ENCODE peak calls at places on chromosomes 3 and 15, in four cellular contexts. One of them, this sample, is unnamed.

GRCh38 chr3:37453393-37454391 is 279.3 kb upstream of the LRRFIP2 start:
- DNase-seq in AG09319: no peak
- DNase-seq in hepatocyte: peak; percentile 76
- DNase-seq in glutamatergic neuron: peak; percentile 74
- DNase-seq in this sample: peak; percentile 67

GRCh38 chr15:33864360-33865075 is 103.8 kb upstream of the CHRM5 start:
- DNase-seq in AG09319: no peak
- DNase-seq in hepatocyte: no peak
- DNase-seq in glutamatergic neuron: no peak
- DNase-seq in this sample: no peak

GRCh38 chr15:79724312-79724711 is 172.5 kb downstream of the MTHFS start:
- DNase-seq in AG09319: no peak
- DNase-seq in hepatocyte: no peak
- DNase-seq in glutamatergic neuron: no peak
- DNase-seq in this sample: no peak

GRCh38 chr3:15460891-15461524 is 33.6 kb downstream of the EAF1 start:
- DNase-seq in AG09319: no peak
- DNase-seq in hepatocyte: no peak
- DNase-seq in glutamatergic neuron: no peak
- DNase-seq in this sample: no peak

GRCh38 chr3:171548918-171549317 is 88.7 kb upstream of the TNIK start:
- DNase-seq in AG09319: no peak
- DNase-seq in hepatocyte: no peak
- DNase-seq in glutamatergic neuron: no peak
- DNase-seq in this sample: no peak

GRCh38 chr3:10339376-10339955 is 18.6 kb upstream of the SEC13 start:
- DNase-seq in AG09319: no peak
- DNase-seq in hepatocyte: no peak
- DNase-seq in glutamatergic neuron: peak; percentile 67
- DNase-seq in this sample: no peak

GRCh38 chr15:59685737-59686297 is 3.3 kb downstream of the BNIP2 start:
- DNase-seq in AG09319: no peak
- DNase-seq in hepatocyte: no peak
- DNase-seq in glutamatergic neuron: no peak
- DNase-seq in this sample: no peak

GRCh38 chr3:156782921-156783320 is 43.2 kb upstream of the LEKR1 start:
- DNase-seq in AG09319: no peak
- DNase-seq in hepatocyte: no peak
- DNase-seq in glutamatergic neuron: no peak
- DNase-seq in this sample: no peak

GRCh38 chr15:99481831-99482230 is 84.0 kb upstream of the MEF2A start:
- DNase-seq in AG09319: no peak
- DNase-seq in hepatocyte: no peak
- DNase-seq in glutamatergic neuron: no peak
- DNase-seq in this sample: no peak

GRCh38 chr3:77309460-77309859 is 269.6 kb downstream of the ROBO2 start:
- DNase-seq in AG09319: no peak
- DNase-seq in hepatocyte: no peak
- DNase-seq in glutamatergic neuron: no peak
- DNase-seq in this sample: no peak

GRCh38 chr15:101433396-101433795 is 56.1 kb downstream of the PCSK6 start:
- DNase-seq in AG09319: no peak
- DNase-seq in hepatocyte: no peak
- DNase-seq in glutamatergic neuron: no peak
- DNase-seq in this sample: no peak

GRCh38 chr15:90087454-90088154 is 14.7 kb downstream of the IDH2 start:
- DNase-seq in AG09319: no peak
- DNase-seq in hepatocyte: no peak
- DNase-seq in glutamatergic neuron: no peak
- DNase-seq in this sample: no peak

GRCh38 chr3:187799942-187800637 is 54.8 kb upstream of the BCL6 start:
- DNase-seq in AG09319: no peak
- DNase-seq in hepatocyte: no peak
- DNase-seq in glutamatergic neuron: no peak
- DNase-seq in this sample: no peak

GRCh38 chr3:98188553-98188952 is 22.1 kb downstream of the OR5H15 start:
- DNase-seq in AG09319: no peak
- DNase-seq in hepatocyte: peak; percentile 8
- DNase-seq in glutamatergic neuron: no peak
- DNase-seq in this sample: no peak

GRCh38 chr3:128504957-128505730 is 12.1 kb upstream of the GATA2 start:
- DNase-seq in AG09319: no peak
- DNase-seq in hepatocyte: no peak
- DNase-seq in glutamatergic neuron: no peak
- DNase-seq in this sample: no peak

GRCh38 chr3:56423537-56424209 is 44.6 kb downstream of the ERC2 start:
- DNase-seq in AG09319: no peak
- DNase-seq in hepatocyte: peak; percentile 44
- DNase-seq in glutamatergic neuron: no peak
- DNase-seq in this sample: no peak

GRCh38 chr3:176219970-176220369 is 977.3 kb downstream of the TBL1XR1 start:
- DNase-seq in AG09319: no peak
- DNase-seq in hepatocyte: no peak
- DNase-seq in glutamatergic neuron: no peak
- DNase-seq in this sample: no peak

GRCh38 chr3:149969110-149969944 is 1.4 kb downstream of the PFN2 start:
- DNase-seq in AG09319: peak; percentile 63
- DNase-seq in hepatocyte: peak; percentile 83
- DNase-seq in glutamatergic neuron: peak; percentile 48
- DNase-seq in this sample: no peak
- TF ChIP-seq CTCF in AG09319: peak; percentile 13
- TF ChIP-seq CTCF in hepatocyte: peak; percentile 5
- TF ChIP-seq CTCF in glutamatergic neuron: no peak
- TF ChIP-seq CTCF in this sample: no peak

GRCh38 chr3:22907796-22908195 is 295.3 kb upstream of the UBE2E2 start:
- DNase-seq in AG09319: no peak
- DNase-seq in hepatocyte: no peak
- DNase-seq in glutamatergic neuron: no peak
- DNase-seq in this sample: no peak
- TF ChIP-seq CTCF in AG09319: no peak
- TF ChIP-seq CTCF in hepatocyte: no peak
- TF ChIP-seq CTCF in glutamatergic neuron: no peak
- TF ChIP-seq CTCF in this sample: no peak

GRCh38 chr3:184174646-184175492 is at the start of gene AP2M1:
- DNase-seq in AG09319: peak; percentile 99
- DNase-seq in hepatocyte: peak; percentile 99
- DNase-seq in glutamatergic neuron: peak; percentile 97
- DNase-seq in this sample: peak; percentile 98
- TF ChIP-seq CTCF in AG09319: no peak
- TF ChIP-seq CTCF in hepatocyte: no peak
- TF ChIP-seq CTCF in glutamatergic neuron: no peak
- TF ChIP-seq CTCF in this sample: no peak

GRCh38 chr15:51493892-51494291 is 128.7 kb downstream of the DMXL2 start:
- DNase-seq in AG09319: no peak
- DNase-seq in hepatocyte: no peak
- DNase-seq in glutamatergic neuron: no peak
- DNase-seq in this sample: no peak

GRCh38 chr15:51497806-51498205 is 124.8 kb downstream of the DMXL2 start:
- DNase-seq in AG09319: no peak
- DNase-seq in hepatocyte: no peak
- DNase-seq in glutamatergic neuron: no peak
- DNase-seq in this sample: no peak

GRCh38 chr15:51503003-51503402 is 119.6 kb downstream of the DMXL2 start:
- DNase-seq in AG09319: no peak
- DNase-seq in hepatocyte: no peak
- DNase-seq in glutamatergic neuron: no peak
- DNase-seq in this sample: no peak

GRCh38 chr15:51494411-51495314 is 127.9 kb downstream of the DMXL2 start:
- DNase-seq in AG09319: no peak
- DNase-seq in hepatocyte: no peak
- DNase-seq in glutamatergic neuron: no peak
- DNase-seq in this sample: no peak

GRCh38 chr15:51499379-51499976 is 123.1 kb downstream of the DMXL2 start:
- DNase-seq in AG09319: no peak
- DNase-seq in hepatocyte: peak; percentile 28
- DNase-seq in glutamatergic neuron: no peak
- DNase-seq in this sample: no peak
- TF ChIP-seq CTCF in AG09319: peak; percentile 64
- TF ChIP-seq CTCF in hepatocyte: peak; percentile 46
- TF ChIP-seq CTCF in glutamatergic neuron: peak; percentile 59
- TF ChIP-seq CTCF in this sample: no peak

DNA sequence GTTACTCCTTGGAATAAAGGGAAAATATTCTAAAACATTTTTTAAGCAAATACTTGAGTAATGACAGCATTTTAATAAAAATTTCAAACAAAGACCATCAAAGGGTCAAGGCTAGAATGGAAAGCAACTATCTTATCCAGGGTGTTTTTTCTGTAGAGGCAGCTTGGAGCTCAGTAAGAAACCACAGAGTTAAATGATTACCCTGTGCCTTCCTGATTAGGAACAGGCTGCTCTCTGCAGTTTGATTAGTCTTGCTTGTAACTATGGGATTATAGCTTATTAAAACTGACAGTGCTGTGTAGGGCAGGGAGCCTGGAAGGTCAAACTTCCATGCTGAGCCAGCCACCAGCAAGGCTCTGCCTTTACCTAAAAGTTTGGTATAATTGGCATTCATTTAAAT is 33.1 kb downstream of the QTRT2 start:
- DNase-seq in AG09319: no peak
- DNase-seq in hepatocyte: no peak
- DNase-seq in glutamatergic neuron: no peak
- DNase-seq in this sample: no peak
- TF ChIP-seq CTCF in AG09319: no peak
- TF ChIP-seq CTCF in hepatocyte: no peak
- TF ChIP-seq CTCF in glutamatergic neuron: no peak
- TF ChIP-seq CTCF in this sample: no peak

DNA sequence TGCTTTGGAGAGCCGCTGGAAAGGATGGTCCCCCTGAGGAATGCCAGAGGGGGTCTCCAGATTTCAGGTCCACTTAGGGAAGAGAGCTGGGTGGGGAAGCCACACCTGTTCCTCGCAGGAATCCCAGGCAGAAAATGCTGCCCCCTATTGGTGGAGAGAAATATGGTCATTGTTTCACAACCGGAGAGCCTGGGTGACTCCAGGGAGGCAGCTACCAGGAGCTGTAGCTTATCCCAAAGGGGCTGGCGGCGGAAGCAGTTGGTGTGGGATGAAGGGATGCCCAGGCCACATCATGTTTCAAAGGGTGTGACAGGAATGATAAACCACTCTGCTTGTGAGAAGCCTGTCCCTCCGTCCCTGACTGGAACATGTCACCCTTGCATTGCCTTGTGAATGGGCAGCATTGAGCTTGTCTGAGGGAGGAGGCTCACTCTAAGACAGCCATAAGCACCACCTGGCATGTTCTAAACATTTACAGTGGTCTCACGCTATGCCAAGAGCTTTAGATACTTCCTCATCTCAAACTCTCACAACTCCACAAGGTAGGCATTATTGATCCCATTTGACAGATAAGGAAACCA is 34.5 kb downstream of the POMGNT2 start:
- DNase-seq in AG09319: no peak
- DNase-seq in hepatocyte: no peak
- DNase-seq in glutamatergic neuron: no peak
- DNase-seq in this sample: no peak
- TF ChIP-seq CTCF in AG09319: peak; percentile 33
- TF ChIP-seq CTCF in hepatocyte: peak; percentile 29
- TF ChIP-seq CTCF in glutamatergic neuron: peak; percentile 69
- TF ChIP-seq CTCF in this sample: no peak

GRCh38 chr3:140545197-140545596 is 132.7 kb upstream of the TRIM42 start:
- DNase-seq in AG09319: no peak
- DNase-seq in hepatocyte: no peak
- DNase-seq in glutamatergic neuron: no peak
- DNase-seq in this sample: no peak

GRCh38 chr3:140541975-140542653 is 135.8 kb upstream of the TRIM42 start:
- DNase-seq in AG09319: no peak
- DNase-seq in hepatocyte: no peak
- DNase-seq in glutamatergic neuron: no peak
- DNase-seq in this sample: no peak

GRCh38 chr3:140545756-140546155 is 132.1 kb upstream of the TRIM42 start:
- DNase-seq in AG09319: no peak
- DNase-seq in hepatocyte: no peak
- DNase-seq in glutamatergic neuron: no peak
- DNase-seq in this sample: no peak

GRCh38 chr3:140552403-140552802 is 125.5 kb upstream of the TRIM42 start:
- DNase-seq in AG09319: no peak
- DNase-seq in hepatocyte: no peak
- DNase-seq in glutamatergic neuron: no peak
- DNase-seq in this sample: no peak

GRCh38 chr3:140546649-140547048 is 131.2 kb upstream of the TRIM42 start:
- DNase-seq in AG09319: no peak
- DNase-seq in hepatocyte: no peak
- DNase-seq in glutamatergic neuron: no peak
- DNase-seq in this sample: no peak
- TF ChIP-seq CTCF in AG09319: no peak
- TF ChIP-seq CTCF in hepatocyte: no peak
- TF ChIP-seq CTCF in glutamatergic neuron: no peak
- TF ChIP-seq CTCF in this sample: no peak

DNA sequence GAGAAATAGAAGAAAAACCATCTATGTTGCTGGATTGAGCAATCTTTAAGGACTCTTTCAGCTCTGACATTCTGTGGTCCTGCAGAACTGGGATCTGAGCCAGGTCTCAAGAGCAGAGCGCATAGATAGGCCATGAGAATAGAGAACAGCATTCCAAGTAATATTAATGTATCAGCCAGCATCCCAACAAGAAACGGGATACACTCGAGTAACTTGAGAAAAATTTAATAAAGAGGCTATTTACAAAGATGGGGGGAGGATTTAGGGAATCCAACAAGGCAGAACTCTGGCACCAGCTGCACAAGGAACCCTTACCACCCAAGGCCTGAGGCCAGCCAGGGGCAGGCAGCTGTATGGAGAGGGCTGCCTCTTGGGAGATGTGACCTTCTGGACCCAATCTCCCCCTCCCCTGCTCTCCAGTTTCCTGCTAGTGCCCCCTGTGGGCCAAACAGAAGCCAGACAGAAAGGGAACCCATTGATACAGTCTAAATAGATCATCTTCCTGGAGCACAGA is 8.2 kb downstream of the TMOD2 start:
- DNase-seq in AG09319: peak; percentile 93
- DNase-seq in hepatocyte: peak; percentile 43
- DNase-seq in glutamatergic neuron: no peak
- DNase-seq in this sample: peak; percentile 77
- TF ChIP-seq CTCF in AG09319: peak; percentile 36
- TF ChIP-seq CTCF in hepatocyte: no peak
- TF ChIP-seq CTCF in glutamatergic neuron: no peak
- TF ChIP-seq CTCF in this sample: no peak

DNA sequence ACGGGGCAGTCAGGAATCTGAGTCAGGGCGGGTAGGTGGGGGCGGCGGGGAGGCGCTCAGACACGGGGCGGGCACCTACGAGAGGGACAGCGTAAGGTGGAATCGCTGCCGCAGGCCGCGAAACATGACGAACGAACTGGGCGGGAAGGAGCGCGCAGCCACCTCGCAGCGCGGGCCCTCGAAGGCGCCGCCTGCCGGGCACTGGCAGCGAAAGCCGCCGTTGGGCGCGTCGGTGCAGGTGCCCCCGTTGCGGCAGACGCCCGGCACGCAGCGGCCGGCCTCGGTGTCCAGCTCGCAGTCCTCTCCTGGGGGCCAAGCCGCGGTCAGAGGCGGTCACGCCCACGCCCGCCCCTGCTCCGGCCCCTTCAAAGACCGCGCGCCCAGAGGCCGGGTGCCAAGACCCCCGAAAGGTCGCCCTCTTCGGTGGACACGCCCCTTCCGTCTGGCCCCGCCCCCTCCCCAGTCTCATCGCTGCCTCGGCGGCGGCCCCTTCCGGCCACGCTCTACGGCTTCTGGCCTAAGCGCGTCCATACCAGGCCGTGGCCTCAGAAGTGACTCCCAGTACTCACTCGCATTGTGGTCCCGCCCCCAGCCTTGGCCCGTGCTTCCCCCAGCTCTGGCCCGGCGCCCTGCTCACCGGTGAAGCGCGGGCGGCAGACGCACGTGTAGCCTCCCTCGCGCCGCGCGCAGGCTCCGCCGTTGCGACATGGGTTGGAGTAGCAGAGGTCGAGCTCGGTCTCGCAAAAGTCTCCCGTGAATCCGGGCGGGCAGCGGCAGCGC is 6.4 kb downstream of the CELSR3 start:
- DNase-seq in AG09319: no peak
- DNase-seq in hepatocyte: peak; percentile 90
- DNase-seq in glutamatergic neuron: peak; percentile 88
- DNase-seq in this sample: peak; percentile 86
- TF ChIP-seq CTCF in AG09319: peak; percentile 17
- TF ChIP-seq CTCF in hepatocyte: peak; percentile 63
- TF ChIP-seq CTCF in glutamatergic neuron: peak; percentile 77
- TF ChIP-seq CTCF in this sample: peak; percentile 57